ENCODE peak calls at places on chromosomes 16 and 17, in seven cellular contexts. L, G, Y, P, X, A and C are unnamed samples.

GRCh38 chr16:90019543-90020259 is 445 bp upstream of the DBNDD1 start:
- DNase-seq in A (no peak), G (no peak), P (peak), Y (peak), L (peak), X (peak), C (peak)

GRCh38 chr17:15006421-15006820 is 258.7 kb downstream of the PMP22 start:
- DNase-seq in A (no peak), Y (no peak), G (no peak), L (no peak), P (no peak), X (no peak), C (no peak)

GRCh38 chr17:21213491-21214014 is 408 bp downstream of the TMEM11 start:
- DNase-seq in L (no peak), X (peak), A (peak), G (no peak), Y (peak), P (peak), C (peak)

GRCh38 chr16:69017036-69017783 is 88.2 kb upstream of the HAS3 start:
- DNase-seq in L (peak), X (no peak), A (peak), Y (peak), G (no peak), P (no peak), C (no peak)

GRCh38 chr17:76700290-76700626 is 10.5 kb downstream of the MXRA7 start:
- DNase-seq in G (no peak), L (no peak), Y (no peak), X (no peak), A (no peak), P (no peak), C (no peak)

GRCh38 chr17:10172778-10173177 is 25.6 kb downstream of the GAS7 start:
- DNase-seq in Y (no peak), L (no peak), G (no peak), P (no peak), X (no peak), A (no peak), C (no peak)

GRCh38 chr16:65895906-65896305 is 470.6 kb upstream of the CDH5 start:
- DNase-seq in G (no peak), P (no peak), A (no peak), X (no peak), Y (no peak), L (no peak), C (no peak)

GRCh38 chr17:79482719-79483118 is 128.1 kb downstream of the RBFOX3 start:
- DNase-seq in P (no peak), G (no peak), X (no peak), Y (no peak), A (no peak), L (no peak), C (no peak)

GRCh38 chr16:5709889-5710288 is 612.3 kb upstream of the EEF2KMT start:
- DNase-seq in P (no peak), A (no peak), L (peak), Y (no peak), X (no peak), G (no peak), C (no peak)

GRCh38 chr16:11796227-11797165 is 562 bp downstream of the ZC3H7A start:
- DNase-seq in P (peak), A (peak), X (peak), G (peak), Y (peak), L (peak), C (peak)

GRCh38 chr17:40068917-40069750 is 6.4 kb downstream of the THRA start:
- DNase-seq in G (peak), P (peak), Y (peak), A (peak), L (peak), X (peak), C (peak)

GRCh38 chr17:64147110-64148016 is 17.4 kb upstream of the ERN1 start:
- DNase-seq in L (peak), X (no peak), A (no peak), P (no peak), Y (peak), G (no peak), C (no peak)

GRCh38 chr16:27232061-27232841 is 28.9 kb downstream of the KDM8 start:
- DNase-seq in X (no peak), L (peak), A (no peak), G (no peak), Y (no peak), P (no peak), C (peak)

GRCh38 chr17:49898547-49899490 is 51.0 kb upstream of the TAC4 start:
- DNase-seq in A (peak), L (no peak), P (no peak), X (no peak), G (no peak), Y (peak), C (no peak)

GRCh38 chr16:48501516-48502377 is 108.2 kb downstream of the N4BP1 start:
- DNase-seq in G (no peak), P (no peak), Y (peak), X (peak), A (no peak), L (peak), C (no peak)

GRCh38 chr17:2508035-2508434 is 3.7 kb downstream of the METTL16 start:
- DNase-seq in P (no peak), Y (no peak), L (no peak), X (no peak), G (no peak), A (no peak), C (no peak)

GRCh38 chr17:3609689-3610088 is 478 bp upstream of the TRPV1 start:
- DNase-seq in G (no peak), Y (no peak), A (no peak), X (no peak), L (no peak), P (no peak), C (no peak)

GRCh38 chr16:74700206-74701040 is at the start of gene MLKL:
- DNase-seq in A (peak), L (peak), Y (peak), P (peak), G (peak), X (peak), C (peak)

GRCh38 chr17:67980456-67980855 is 15.8 kb downstream of the C17orf58 start:
- DNase-seq in A (no peak), G (no peak), P (no peak), L (no peak), Y (no peak), X (no peak), C (no peak)

GRCh38 chr17:39623356-39623950 is 3.3 kb upstream of the PPP1R1B start:
- DNase-seq in A (peak), Y (peak), P (peak), G (peak), L (peak), X (peak), C (peak)

GRCh38 chr16:83552193-83552592 is 255.6 kb upstream of the HSBP1 start:
- DNase-seq in G (no peak), L (peak), A (no peak), P (no peak), Y (peak), X (no peak), C (no peak)

GRCh38 chr17:80990921-80991644 is 558 bp upstream of the CHMP6 start:
- DNase-seq in G (no peak), X (no peak), A (no peak), L (no peak), Y (no peak), P (peak), C (peak)

GRCh38 chr16:3625331-3625730 is 13.9 kb upstream of the SLX4 start:
- DNase-seq in P (no peak), G (no peak), X (no peak), A (no peak), Y (no peak), L (no peak), C (no peak)

GRCh38 chr16:88064889-88065746 is 113.9 kb downstream of the BANP start:
- DNase-seq in G (no peak), Y (no peak), L (no peak), X (no peak), A (no peak), P (peak), C (no peak)

GRCh38 chr16:88651276-88651988 is 579 bp upstream of the CYBA start:
- DNase-seq in G (peak), Y (peak), X (peak), P (peak), L (no peak), A (peak), C (peak)

GRCh38 chr17:63075969-63076368 is 109.9 kb downstream of the TANC2 start:
- DNase-seq in A (no peak), X (no peak), P (no peak), L (peak), Y (no peak), G (no peak), C (no peak)

GRCh38 chr16:4488486-4488967 is 12.3 kb downstream of the HMOX2 start:
- DNase-seq in Y (no peak), L (peak), G (no peak), P (no peak), A (no peak), X (no peak), C (no peak)

GRCh38 chr17:77465358-77466041 is 324.7 kb downstream of the SEC14L1 start:
- DNase-seq in G (no peak), A (peak), X (peak), Y (peak), L (peak), P (peak), C (peak)

GRCh38 chr17:69551212-69552010 is 136.9 kb downstream of the MAP2K6 start:
- DNase-seq in L (peak), A (no peak), Y (peak), X (no peak), P (no peak), G (no peak), C (no peak)

GRCh38 chr17:8941980-8942617 is 23.4 kb downstream of the PIK3R5 start:
- DNase-seq in P (no peak), L (no peak), G (no peak), Y (no peak), X (no peak), A (no peak), C (no peak)

GRCh38 chr17:48175692-48176450 is 68.3 kb downstream of the SNX11 start:
- DNase-seq in G (no peak), P (no peak), X (no peak), A (no peak), Y (peak), L (peak), C (no peak)

GRCh38 chr16:1530883-1531637 is 2.4 kb upstream of the TMEM204 start:
- DNase-seq in P (peak), A (peak), L (no peak), G (peak), Y (peak), X (peak), C (no peak)

GRCh38 chr17:65418622-65419021 is 142.8 kb downstream of the AXIN2 start:
- DNase-seq in Y (no peak), G (no peak), X (no peak), P (no peak), A (no peak), L (no peak), C (no peak)

GRCh38 chr16:1424028-1424427 is 3.5 kb upstream of the UQCC4 start:
- DNase-seq in G (no peak), Y (no peak), L (no peak), P (no peak), A (no peak), X (no peak), C (no peak)

GRCh38 chr17:7080445-7081041 is 492 bp upstream of the CLEC10A start:
- DNase-seq in P (no peak), A (no peak), L (no peak), G (peak), X (no peak), Y (no peak), C (peak)

GRCh38 chr16:49649013-49649785 is 206.7 kb downstream of the ZNF423 start:
- DNase-seq in P (no peak), Y (peak), A (no peak), L (peak), G (no peak), X (no peak), C (no peak)

DNA sequence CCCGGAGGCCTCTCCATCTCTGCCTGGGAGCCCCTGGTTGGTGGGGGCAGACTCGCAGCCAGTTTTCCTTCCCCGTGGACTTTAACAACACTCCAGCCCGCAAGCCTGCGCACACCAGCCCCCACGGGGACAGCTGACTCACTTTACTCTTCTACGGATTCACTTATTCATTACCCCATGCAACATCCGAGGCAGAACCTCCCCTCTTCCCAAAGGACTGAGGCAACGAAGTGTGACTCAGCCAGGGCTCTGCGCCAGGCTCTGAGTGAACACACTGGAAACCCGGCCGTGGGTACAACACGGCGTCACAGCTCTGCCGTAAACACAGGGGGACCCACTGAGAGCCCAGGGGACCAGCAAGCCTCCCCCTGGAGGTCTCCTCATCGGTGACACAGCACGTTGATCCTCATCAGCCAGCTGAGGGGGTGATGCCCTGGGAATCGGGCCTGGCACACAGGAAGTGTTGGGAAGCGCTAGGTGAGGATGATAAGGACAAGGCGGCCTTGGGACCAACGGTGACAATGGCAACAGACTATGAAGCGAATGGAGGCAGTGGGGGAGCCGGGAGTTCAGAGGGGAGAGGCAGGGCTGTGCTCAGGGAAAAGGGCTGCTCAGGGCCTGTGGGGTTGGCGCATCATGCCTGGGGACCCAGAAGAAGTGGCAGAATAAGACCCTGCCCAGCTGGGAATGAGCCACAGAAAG is 14.6 kb downstream of the COTL1 start:
- DNase-seq in L (peak), P (peak), A (peak), Y (peak), X (peak), G (peak), C (peak)
- H3K4me3 ChIP-seq in L (no peak), P (peak), A (no peak), Y (peak), X (no peak), G (no peak), C (peak)

DNA sequence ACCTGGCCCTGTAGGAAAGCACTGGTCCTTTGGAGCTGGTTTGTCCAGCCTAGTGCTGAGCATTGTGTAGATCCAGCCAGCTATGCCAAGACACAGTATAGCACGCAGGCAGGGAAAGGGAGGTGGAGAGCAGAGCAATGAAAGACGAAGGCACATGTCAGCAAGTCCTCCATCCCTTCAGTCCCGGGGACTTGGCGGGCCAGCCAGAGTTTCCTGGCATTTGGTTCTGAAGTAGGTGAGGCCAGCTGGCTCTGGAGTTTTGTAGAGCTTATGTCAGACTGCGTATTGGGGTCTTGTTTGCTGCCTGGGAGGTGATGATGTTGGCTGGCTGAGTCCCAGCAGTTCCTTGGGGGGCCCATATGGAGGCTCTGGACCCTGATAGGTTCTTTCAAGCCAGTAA is 55.7 kb upstream of the AKTIP start:
- DNase-seq in A (peak), P (no peak), G (no peak), X (no peak), Y (no peak), L (no peak), C (no peak)
- TF ChIP-seq CTCF in A (no peak), P (no peak), G (no peak), X (no peak), Y (no peak), L (no peak), C (no peak)

GRCh38 chr17:44071772-44072171 is 1.2 kb downstream of the G6PC3 start:
- DNase-seq in P (no peak), L (peak), G (no peak), Y (no peak), A (no peak), X (no peak), C (peak)
- H3K4me3 ChIP-seq in P (peak), L (peak), G (no peak), Y (peak), A (no peak), X (peak), C (peak)

DNA sequence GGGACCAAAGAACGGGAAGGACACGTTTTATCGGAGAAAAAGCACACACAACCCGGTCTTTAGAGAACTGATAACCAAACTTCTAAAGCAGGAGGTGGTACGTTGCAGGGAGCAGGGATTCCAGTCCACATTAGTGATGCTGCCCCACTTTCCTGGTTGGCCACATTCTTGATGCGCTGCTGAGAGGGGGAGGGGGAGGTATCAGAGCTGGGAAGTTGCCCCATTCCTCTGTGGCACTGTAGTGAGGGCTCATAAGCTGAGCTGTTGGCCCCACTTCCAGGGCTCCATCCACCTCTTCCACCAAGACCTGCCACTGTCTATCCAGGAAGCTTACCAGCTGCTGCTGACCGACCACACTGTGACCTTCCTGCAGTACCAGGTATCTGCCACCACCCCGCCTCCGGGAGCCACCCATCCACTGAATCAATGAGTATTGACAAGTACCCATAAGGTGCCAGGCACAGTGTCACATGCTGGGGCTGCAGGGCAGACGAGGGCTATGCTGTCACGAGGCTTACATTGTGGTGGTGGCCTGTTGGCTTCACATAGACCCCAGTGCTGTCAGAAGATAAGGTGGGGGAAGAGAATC is 1.0 kb downstream of the TSEN54 start:
- DNase-seq in G (no peak), A (no peak), Y (no peak), L (no peak), X (no peak), P (peak), C (peak)
- TF ChIP-seq CTCF in G (no peak), A (peak), Y (no peak), L (no peak), X (no peak), P (no peak), C (no peak)

GRCh38 chr16:55508271-55508921 is 476 bp upstream of the LPCAT2 start:
- DNase-seq in X (no peak), P (no peak), Y (no peak), L (no peak), A (no peak), G (no peak), C (no peak)
- H3K4me3 ChIP-seq in X (peak), P (peak), Y (peak), L (peak), A (no peak), G (peak), C (peak)

GRCh38 chr16:10729649-10730048 is 14.0 kb upstream of the NUBP1 start:
- DNase-seq in A (peak), X (peak), G (no peak), L (peak), Y (peak), P (no peak), C (no peak)
- TF ChIP-seq CTCF in A (no peak), X (no peak), G (no peak), L (no peak), Y (no peak), P (no peak), C (no peak)

GRCh38 chr16:82510041-82510440 is 116.7 kb upstream of the CDH13 start:
- DNase-seq in P (no peak), A (no peak), G (no peak), X (no peak), Y (no peak), L (no peak), C (no peak)

GRCh38 chr16:82509636-82510035 is 117.1 kb upstream of the CDH13 start:
- DNase-seq in G (no peak), A (no peak), X (no peak), L (peak), Y (no peak), P (no peak), C (no peak)

GRCh38 chr16:82504811-82505210 is 122.0 kb upstream of the CDH13 start:
- DNase-seq in A (no peak), X (no peak), P (no peak), G (no peak), L (no peak), Y (no peak), C (no peak)

GRCh38 chr16:82506734-82507133 is 120.0 kb upstream of the CDH13 start:
- DNase-seq in L (no peak), X (no peak), Y (no peak), P (no peak), G (no peak), A (no peak), C (no peak)

GRCh38 chr16:82507271-82507670 is 119.5 kb upstream of the CDH13 start:
- DNase-seq in Y (no peak), L (no peak), A (no peak), X (no peak), G (no peak), P (no peak), C (no peak)
- H3K4me3 ChIP-seq in Y (no peak), L (no peak), A (no peak), X (no peak), G (no peak), P (no peak), C (no peak)